ENCODE peak calls at places on chromosomes 5 and 9, in four cellular contexts. One of them, this sample, is unnamed.

GRCh38 chr5:157464518-157465171 is 4.6 kb downstream of the NIPAL4 start:
- DNase-seq in HCT116: peak; percentile 76
- DNase-seq in Karpas-422: no peak
- DNase-seq in hepatocyte: peak; percentile 75
- DNase-seq in this sample: no peak

GRCh38 chr5:159061834-159062530 is 37.7 kb downstream of the EBF1 start:
- DNase-seq in HCT116: no peak
- DNase-seq in Karpas-422: no peak
- DNase-seq in hepatocyte: no peak
- DNase-seq in this sample: no peak

GRCh38 chr5:150436141-150436680 is 13.3 kb downstream of the RPS14 start:
- DNase-seq in HCT116: peak; percentile 74
- DNase-seq in Karpas-422: peak; percentile 96
- DNase-seq in hepatocyte: peak; percentile 95
- DNase-seq in this sample: peak; percentile 94

GRCh38 chr5:159593518-159594073 is 263.3 kb upstream of the IL12B start:
- DNase-seq in HCT116: no peak
- DNase-seq in Karpas-422: no peak
- DNase-seq in hepatocyte: no peak
- DNase-seq in this sample: no peak

GRCh38 chr9:121634329-121634784 is 17.1 kb upstream of the DAB2IP start:
- DNase-seq in HCT116: no peak
- DNase-seq in Karpas-422: no peak
- DNase-seq in hepatocyte: no peak
- DNase-seq in this sample: peak; percentile 21

GRCh38 chr5:72955143-72955767 is 586 bp upstream of the FCHO2 start:
- DNase-seq in HCT116: no peak
- DNase-seq in Karpas-422: no peak
- DNase-seq in hepatocyte: no peak
- DNase-seq in this sample: no peak

GRCh38 chr5:176388341-176389113 is at the start of the genes HIGD2A and NOP16:
- DNase-seq in HCT116: peak; percentile 98
- DNase-seq in Karpas-422: peak; percentile 100
- DNase-seq in hepatocyte: peak; percentile 100
- DNase-seq in this sample: peak; percentile 99

GRCh38 chr5:32687167-32687831 is 23.8 kb upstream of the NPR3 start:
- DNase-seq in HCT116: no peak
- DNase-seq in Karpas-422: no peak
- DNase-seq in hepatocyte: no peak
- DNase-seq in this sample: no peak

GRCh38 chr5:143314664-143315063 is 88.8 kb downstream of the NR3C1 start:
- DNase-seq in HCT116: no peak
- DNase-seq in Karpas-422: peak; percentile 57
- DNase-seq in hepatocyte: no peak
- DNase-seq in this sample: no peak

GRCh38 chr5:41503321-41503720 is 7.1 kb downstream of the PLCXD3 start:
- DNase-seq in HCT116: no peak
- DNase-seq in Karpas-422: no peak
- DNase-seq in hepatocyte: no peak
- DNase-seq in this sample: no peak

GRCh38 chr5:170861855-170862766 is at the start of gene RANBP17:
- DNase-seq in HCT116: peak; percentile 53
- DNase-seq in Karpas-422: no peak
- DNase-seq in hepatocyte: peak; percentile 91
- DNase-seq in this sample: no peak

GRCh38 chr9:78905387-78905786 is 608.5 kb downstream of the PSAT1 start:
- DNase-seq in HCT116: no peak
- DNase-seq in Karpas-422: no peak
- DNase-seq in hepatocyte: no peak
- DNase-seq in this sample: no peak

GRCh38 chr5:125311743-125312142 is 565.3 kb upstream of the ZNF608 start:
- DNase-seq in HCT116: no peak
- DNase-seq in Karpas-422: no peak
- DNase-seq in hepatocyte: no peak
- DNase-seq in this sample: no peak

GRCh38 chr9:33229359-33230120 is 10.4 kb upstream of the SPINK4 start:
- DNase-seq in HCT116: peak; percentile 92
- DNase-seq in Karpas-422: peak; percentile 53
- DNase-seq in hepatocyte: peak; percentile 82
- DNase-seq in this sample: no peak

GRCh38 chr5:171442287-171443042 is 23.0 kb downstream of the FGF18 start:
- DNase-seq in HCT116: no peak
- DNase-seq in Karpas-422: no peak
- DNase-seq in hepatocyte: peak; percentile 47
- DNase-seq in this sample: no peak

GRCh38 chr9:136718463-136719211 is 6.3 kb downstream of the DIPK1B start:
- DNase-seq in HCT116: no peak
- DNase-seq in Karpas-422: no peak
- DNase-seq in hepatocyte: no peak
- DNase-seq in this sample: no peak

DNA sequence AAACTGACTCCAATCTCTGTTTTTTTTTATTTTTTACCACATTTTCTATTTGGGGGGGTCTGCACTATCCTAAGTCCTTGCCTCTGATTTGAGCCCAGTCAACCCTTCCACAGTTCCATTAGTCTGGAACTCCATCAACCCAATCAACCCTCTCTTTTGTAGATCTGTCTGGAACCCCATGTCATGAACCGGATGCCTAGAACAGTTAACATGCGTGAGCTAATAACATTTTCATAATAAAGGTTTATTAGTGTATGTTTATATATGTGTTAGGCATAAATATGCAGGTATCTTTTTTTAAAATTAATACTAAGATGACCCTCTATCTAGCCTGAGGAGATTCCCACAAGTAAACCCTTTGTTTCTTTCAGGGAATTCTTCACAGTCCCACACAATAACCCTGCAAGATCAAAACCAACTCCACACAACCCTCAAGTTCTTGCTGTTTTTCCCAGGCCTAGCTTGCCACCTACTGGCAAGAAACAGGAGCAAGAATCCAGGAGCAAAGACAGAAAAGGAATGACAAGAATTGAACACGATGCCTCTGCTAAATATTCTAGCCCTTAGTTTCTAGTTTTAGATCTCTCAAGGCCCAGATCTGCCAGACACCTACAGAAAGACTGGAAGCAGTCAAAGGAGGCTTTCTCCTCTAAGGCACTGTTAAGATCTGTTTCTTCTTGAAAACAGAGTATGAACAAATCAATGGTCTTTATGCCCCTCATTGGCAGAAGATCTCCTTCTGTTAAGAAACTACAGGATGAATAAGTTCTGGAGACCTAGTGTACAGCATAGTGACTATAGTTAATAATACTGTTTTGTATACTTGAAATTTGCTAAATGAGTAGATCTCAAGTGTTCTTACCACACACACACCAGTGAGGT is 100.4 kb downstream of the TRIM36 start:
- DNase-seq in HCT116: peak; percentile 51
- DNase-seq in Karpas-422: peak; percentile 79
- DNase-seq in hepatocyte: peak; percentile 66
- DNase-seq in this sample: peak; percentile 31
- H2AFZ ChIP-seq in HCT116: peak overlapping the region; percentile 49
- H2AFZ ChIP-seq in Karpas-422: no peak overlapping the region
- H2AFZ ChIP-seq in hepatocyte: no peak overlapping the region
- H2AFZ ChIP-seq in this sample: no peak overlapping the region

DNA sequence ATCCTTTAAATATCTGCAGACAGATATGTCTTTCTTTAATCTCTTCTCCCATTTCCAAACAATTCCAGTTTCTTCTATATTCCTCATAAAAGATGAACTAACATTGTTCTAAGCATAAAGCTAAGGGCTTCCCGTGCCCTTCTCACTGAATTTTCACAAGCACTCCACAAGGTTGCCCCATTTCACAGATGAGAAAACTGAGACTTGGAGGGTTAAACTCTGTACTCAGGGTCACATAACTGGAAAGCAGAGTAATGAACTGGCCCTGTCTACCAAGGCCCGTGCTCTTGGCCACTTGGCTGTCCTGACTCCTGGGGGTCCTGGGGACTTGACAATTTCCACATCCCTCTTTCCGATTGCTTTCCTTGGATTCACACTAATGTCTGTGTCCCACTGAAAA is 25.3 kb downstream of the KLF9 start:
- DNase-seq in HCT116: no peak
- DNase-seq in Karpas-422: no peak
- DNase-seq in hepatocyte: no peak
- DNase-seq in this sample: no peak
- H3K79me2 ChIP-seq in HCT116: no peaks in the 10 kb centered on the region
- H3K79me2 ChIP-seq in Karpas-422: no peaks in the 10 kb centered on the region
- H3K79me2 ChIP-seq in hepatocyte: peaks cover 67% of the 10 kb centered on the region
- H3K79me2 ChIP-seq in this sample: no peaks in the 10 kb centered on the region

GRCh38 chr5:116747881-116748280 is 173.3 kb upstream of the SEMA6A start:
- DNase-seq in HCT116: no peak
- DNase-seq in Karpas-422: no peak
- DNase-seq in hepatocyte: peak; percentile 49
- DNase-seq in this sample: no peak

GRCh38 chr5:116740771-116741170 is 166.1 kb upstream of the SEMA6A start:
- DNase-seq in HCT116: no peak
- DNase-seq in Karpas-422: no peak
- DNase-seq in hepatocyte: no peak
- DNase-seq in this sample: no peak

GRCh38 chr5:116751684-116752083 is 177.1 kb upstream of the SEMA6A start:
- DNase-seq in HCT116: no peak
- DNase-seq in Karpas-422: no peak
- DNase-seq in hepatocyte: no peak
- DNase-seq in this sample: no peak

GRCh38 chr5:116750626-116751188 is 176.1 kb upstream of the SEMA6A start:
- DNase-seq in HCT116: no peak
- DNase-seq in Karpas-422: no peak
- DNase-seq in hepatocyte: no peak
- DNase-seq in this sample: no peak

GRCh38 chr5:116746668-116747067 is 172.0 kb upstream of the SEMA6A start:
- DNase-seq in HCT116: no peak
- DNase-seq in Karpas-422: no peak
- DNase-seq in hepatocyte: no peak
- DNase-seq in this sample: no peak
- H2AFZ ChIP-seq in HCT116: no peak overlapping the region
- H2AFZ ChIP-seq in Karpas-422: no peak overlapping the region
- H2AFZ ChIP-seq in hepatocyte: no peak overlapping the region
- H2AFZ ChIP-seq in this sample: no peak overlapping the region

GRCh38 chr5:138351056-138351455 is 1.4 kb upstream of the KDM3B start:
- DNase-seq in HCT116: no peak
- DNase-seq in Karpas-422: no peak
- DNase-seq in hepatocyte: no peak
- DNase-seq in this sample: no peak
- H3K79me2 ChIP-seq in HCT116: peaks cover 32% of the 10 kb centered on the region
- H3K79me2 ChIP-seq in Karpas-422: peaks cover 34% of the 10 kb centered on the region
- H3K79me2 ChIP-seq in hepatocyte: peaks cover 31% of the 10 kb centered on the region
- H3K79me2 ChIP-seq in this sample: peaks cover 31% of the 10 kb centered on the region

GRCh38 chr9:112074250-112075008 is 100.7 kb downstream of the SUSD1 start:
- DNase-seq in HCT116: peak; percentile 54
- DNase-seq in Karpas-422: peak; percentile 83
- DNase-seq in hepatocyte: peak; percentile 83
- DNase-seq in this sample: peak; percentile 58
- H2AFZ ChIP-seq in HCT116: no peak overlapping the region
- H2AFZ ChIP-seq in Karpas-422: no peak overlapping the region
- H2AFZ ChIP-seq in hepatocyte: no peak overlapping the region
- H2AFZ ChIP-seq in this sample: no peak overlapping the region

GRCh38 chr5:139663752-139664151 is 15.6 kb downstream of the CXXC5 start:
- DNase-seq in HCT116: no peak
- DNase-seq in Karpas-422: no peak
- DNase-seq in hepatocyte: no peak
- DNase-seq in this sample: no peak

GRCh38 chr5:139664727-139665351 is 16.7 kb downstream of the CXXC5 start:
- DNase-seq in HCT116: no peak
- DNase-seq in Karpas-422: no peak
- DNase-seq in hepatocyte: no peak
- DNase-seq in this sample: no peak

GRCh38 chr5:139662617-139663016 is 14.5 kb downstream of the CXXC5 start:
- DNase-seq in HCT116: no peak
- DNase-seq in Karpas-422: no peak
- DNase-seq in hepatocyte: no peak
- DNase-seq in this sample: no peak

GRCh38 chr5:139664273-139664693 is 16.1 kb downstream of the CXXC5 start:
- DNase-seq in HCT116: no peak
- DNase-seq in Karpas-422: no peak
- DNase-seq in hepatocyte: no peak
- DNase-seq in this sample: peak; percentile 57

DNA sequence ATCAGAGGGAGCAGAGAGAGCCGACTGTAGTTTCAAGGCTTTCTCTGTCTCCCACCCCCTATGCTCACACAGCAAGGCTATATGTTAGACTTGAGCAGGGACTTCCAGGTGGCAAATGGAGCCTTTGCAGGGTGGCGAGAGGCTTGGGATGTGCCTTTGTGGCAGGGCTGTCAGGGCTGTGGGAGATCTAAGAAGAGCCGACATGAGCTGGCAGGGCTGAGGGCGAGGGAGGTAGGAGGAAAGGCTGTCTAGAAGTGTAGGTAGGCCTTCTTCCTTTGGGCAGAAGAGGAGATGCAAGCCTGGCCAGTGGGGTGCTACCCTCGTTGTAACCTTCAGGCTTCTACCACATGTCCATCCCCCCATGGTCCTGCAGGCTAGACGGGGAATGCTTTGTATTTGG is 15.1 kb downstream of the CXXC5 start:
- DNase-seq in HCT116: no peak
- DNase-seq in Karpas-422: no peak
- DNase-seq in hepatocyte: no peak
- DNase-seq in this sample: no peak
- H3K79me2 ChIP-seq in HCT116: peaks cover 93% of the 10 kb centered on the region
- H3K79me2 ChIP-seq in Karpas-422: no peaks in the 10 kb centered on the region
- H3K79me2 ChIP-seq in hepatocyte: peaks cover 96% of the 10 kb centered on the region
- H3K79me2 ChIP-seq in this sample: peaks cover 96% of the 10 kb centered on the region

GRCh38 chr5:42879267-42879666 is 67.6 kb upstream of the SELENOP start:
- DNase-seq in HCT116: no peak
- DNase-seq in Karpas-422: peak; percentile 28
- DNase-seq in hepatocyte: peak; percentile 66
- DNase-seq in this sample: no peak

GRCh38 chr5:42881416-42882109 is 69.9 kb upstream of the SELENOP start:
- DNase-seq in HCT116: no peak
- DNase-seq in Karpas-422: peak; percentile 31
- DNase-seq in hepatocyte: no peak
- DNase-seq in this sample: no peak

GRCh38 chr5:42876375-42876844 is 64.7 kb upstream of the SELENOP start:
- DNase-seq in HCT116: no peak
- DNase-seq in Karpas-422: peak; percentile 17
- DNase-seq in hepatocyte: peak; percentile 33
- DNase-seq in this sample: no peak

GRCh38 chr5:42884326-42884725 is 72.6 kb upstream of the SELENOP start:
- DNase-seq in HCT116: no peak
- DNase-seq in Karpas-422: peak; percentile 9
- DNase-seq in hepatocyte: no peak
- DNase-seq in this sample: no peak

GRCh38 chr5:42880621-42881020 is 68.9 kb upstream of the SELENOP start:
- DNase-seq in HCT116: no peak
- DNase-seq in Karpas-422: peak; percentile 32
- DNase-seq in hepatocyte: no peak
- DNase-seq in this sample: no peak
- H2AFZ ChIP-seq in HCT116: no peak overlapping the region
- H2AFZ ChIP-seq in Karpas-422: no peak overlapping the region
- H2AFZ ChIP-seq in hepatocyte: no peak overlapping the region
- H2AFZ ChIP-seq in this sample: no peak overlapping the region